ENCODE peak calls at places on chromosomes 16 and 17, in five cellular contexts. C is AG09309, U is choroid plexus epithelial cell, T is fibroblast of mammary gland, W is aorta. S is an unnamed sample.

GRCh38 chr16:73149329-73149728 is 101.4 kb upstream of the ZFHX3 start:
- DNase-seq in C (no peak), U (no peak), T (no peak), W (no peak), S (no peak)

GRCh38 chr17:39002991-39003715 is 36.0 kb upstream of the FBXO47 start:
- DNase-seq in C (peak), U (peak), T (peak), W (peak), S (peak)

GRCh38 chr16:88366704-88367047 is 16.1 kb upstream of the ZNF469 start:
- DNase-seq in C (no peak), U (no peak), T (no peak), W (no peak), S (no peak)

GRCh38 chr17:68759343-68760140 is 158.4 kb upstream of the FAM20A start:
- DNase-seq in C (peak), U (peak), T (peak), W (peak), S (peak)

GRCh38 chr16:81366316-81366932 is 51.7 kb downstream of the GAN start:
- DNase-seq in C (peak), U (peak), T (peak), W (no peak), S (peak)

GRCh38 chr16:22388101-22388644 is 13.8 kb upstream of the CDR2 start:
- DNase-seq in C (no peak), U (peak), T (no peak), W (no peak), S (no peak)

GRCh38 chr16:1707193-1707790 is 1.3 kb downstream of the MAPK8IP3 start:
- DNase-seq in C (no peak), U (peak), T (no peak), W (no peak), S (peak)

GRCh38 chr17:68847711-68848110 is 107.5 kb downstream of the ABCA8 start:
- DNase-seq in C (no peak), U (no peak), T (no peak), W (no peak), S (no peak)

GRCh38 chr17:50199211-50199633 is 2.2 kb downstream of the COL1A1 start:
- DNase-seq in C (no peak), U (peak), T (no peak), W (peak), S (peak)

GRCh38 chr16:51666074-51666473 is 515.0 kb upstream of the SALL1 start:
- DNase-seq in C (no peak), U (no peak), T (no peak), W (no peak), S (no peak)

GRCh38 chr17:62880120-62880519 is 72.0 kb upstream of the MARCHF10 start:
- DNase-seq in C (no peak), U (no peak), T (no peak), W (no peak), S (no peak)

GRCh38 chr17:1241904-1242303 is 28.3 kb upstream of the BHLHA9 start:
- DNase-seq in C (peak), U (peak), T (peak), W (no peak), S (peak)

GRCh38 chr17:67855504-67856324 is 30.4 kb downstream of the BPTF start:
- DNase-seq in C (no peak), U (no peak), T (no peak), W (no peak), S (no peak)

GRCh38 chr16:54510619-54511018 is 224.0 kb upstream of the IRX3 start:
- DNase-seq in C (no peak), U (peak), T (no peak), W (no peak), S (no peak)

GRCh38 chr17:57989011-57989345 is 924 bp upstream of the VEZF1 start:
- DNase-seq in C (no peak), U (peak), T (peak), W (no peak), S (peak)

GRCh38 chr16:67872131-67872630 is 671 bp upstream of the EDC4 start:
- DNase-seq in C (no peak), U (no peak), T (no peak), W (no peak), S (peak)

GRCh38 chr17:69820881-69821473 is 254.0 kb upstream of the KCNJ16 start:
- DNase-seq in C (no peak), U (no peak), T (no peak), W (no peak), S (no peak)

GRCh38 chr17:78138204-78139060 is 7.8 kb upstream of the C17orf99 start:
- DNase-seq in C (no peak), U (no peak), T (no peak), W (no peak), S (peak)

GRCh38 chr17:72510454-72511016 is 389.7 kb downstream of the SOX9 start:
- DNase-seq in C (no peak), U (peak), T (no peak), W (no peak), S (no peak)

GRCh38 chr16:78684040-78684611 is 584.7 kb downstream of the WWOX start:
- DNase-seq in C (no peak), U (peak), T (peak), W (peak), S (peak)

GRCh38 chr17:34009946-34010345 is 245.1 kb upstream of the CCL2 start:
- DNase-seq in C (no peak), U (no peak), T (no peak), W (no peak), S (no peak)

GRCh38 chr17:48745381-48746275 is 17.1 kb upstream of the HOXB13 start:
- DNase-seq in C (no peak), U (no peak), T (no peak), W (no peak), S (peak)

GRCh38 chr16:20906871-20907255 is 6.3 kb downstream of the LYRM1 start:
- DNase-seq in C (no peak), U (no peak), T (no peak), W (no peak), S (no peak)
- H3K4me3 ChIP-seq in C (no peak), U (no peak), T (no peak), W (no peak), S (peak)

GRCh38 chr17:81959362-81960129 is 1.4 kb downstream of the NOTUM start:
- DNase-seq in C (no peak), U (peak), T (no peak), W (peak), S (peak)

GRCh38 chr17:81961554-81962498 is 839 bp upstream of the NOTUM start:
- DNase-seq in C (no peak), U (no peak), T (no peak), W (no peak), S (peak)

GRCh38 chr17:81958633-81959342 is 2.2 kb downstream of the NOTUM start:
- DNase-seq in C (no peak), U (no peak), T (no peak), W (no peak), S (peak)

GRCh38 chr17:81961087-81961514 is at the start of gene NOTUM:
- DNase-seq in C (no peak), U (peak), T (no peak), W (no peak), S (peak)

GRCh38 chr17:81960130-81960958 is 643 bp downstream of the NOTUM start:
- DNase-seq in C (no peak), U (no peak), T (no peak), W (no peak), S (peak)
- H3K4me3 ChIP-seq in C (no peak), U (no peak), T (no peak), W (no peak), S (peak)

DNA sequence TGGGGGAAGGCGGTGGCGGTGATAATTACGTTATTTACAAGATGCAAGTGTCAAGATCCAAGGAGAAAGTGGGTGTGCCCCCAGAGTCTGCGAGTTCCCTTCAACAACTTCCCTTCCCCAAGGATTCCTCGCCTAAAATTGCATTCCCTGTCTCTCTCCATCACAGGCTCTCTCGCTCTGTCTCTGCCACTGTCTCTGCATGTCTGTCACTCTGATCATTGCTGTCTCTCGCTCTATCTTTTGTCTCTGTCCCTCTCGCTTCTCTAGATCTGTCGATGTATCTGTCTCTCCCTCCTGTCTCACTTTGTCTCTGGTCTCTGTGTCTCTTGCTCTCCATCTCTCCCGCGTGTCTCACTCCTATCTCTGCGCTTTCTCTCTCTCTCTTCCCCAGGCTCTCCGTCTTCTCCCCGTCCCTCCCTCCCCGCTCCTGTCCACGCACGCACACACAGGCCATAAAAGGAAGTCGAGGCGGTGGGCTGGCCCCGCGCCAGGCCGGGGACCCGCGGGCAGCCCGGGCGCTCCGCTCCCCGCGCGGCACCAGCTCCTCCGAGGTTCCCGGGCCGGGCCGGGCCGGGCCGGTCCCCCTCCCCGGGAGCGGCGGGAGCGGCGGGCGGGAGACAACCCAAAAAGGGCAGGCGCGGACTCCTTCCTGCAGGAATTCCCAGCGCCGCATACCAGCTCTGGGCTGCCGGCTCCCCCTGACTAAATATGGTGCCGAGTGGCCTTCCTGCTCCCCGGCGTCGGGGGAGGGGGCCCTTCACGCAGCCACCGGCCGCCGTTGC is 1.1 kb upstream of the MYH11 start:
- DNase-seq in C (no peak), U (peak), T (no peak), W (peak), S (peak)
- H3K4me3 ChIP-seq in C (peak), U (peak), T (peak), W (peak), S (peak)

DNA sequence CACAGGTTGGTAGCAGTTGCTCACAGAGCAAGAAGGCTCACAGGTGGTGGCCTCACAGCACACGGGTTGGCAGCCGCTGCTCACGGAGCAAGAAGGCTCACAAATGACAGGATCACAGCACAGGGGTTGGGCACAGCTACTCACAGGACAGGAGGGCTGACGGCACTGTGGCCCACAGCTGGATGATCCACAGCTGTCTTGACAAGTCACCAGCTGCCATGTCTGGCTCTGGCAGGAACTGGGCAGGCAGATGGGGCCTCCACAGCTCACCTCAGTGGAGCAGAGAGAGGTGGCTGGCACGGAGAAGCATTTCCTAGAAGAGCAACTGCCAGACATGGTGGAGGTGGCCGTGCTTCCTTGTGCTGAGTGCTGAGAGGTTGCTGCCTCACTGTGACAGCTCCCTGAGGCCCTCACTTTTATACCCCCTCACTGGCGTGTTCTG is at the start of gene KRTAP16-1:
- DNase-seq in C (no peak), U (no peak), T (no peak), W (no peak), S (no peak)
- H3K4me3 ChIP-seq in C (no peak), U (no peak), T (no peak), W (no peak), S (peak)

GRCh38 chr17:8799851-8800212 is 667 bp upstream of the MFSD6L start:
- DNase-seq in C (no peak), U (no peak), T (no peak), W (no peak), S (no peak)

GRCh38 chr17:8800656-8801055 is 1.5 kb upstream of the MFSD6L start:
- DNase-seq in C (no peak), U (no peak), T (no peak), W (no peak), S (no peak)

GRCh38 chr17:8797621-8798175 is 1.5 kb downstream of the MFSD6L start:
- DNase-seq in C (no peak), U (no peak), T (no peak), W (no peak), S (no peak)

GRCh38 chr17:8799001-8799850 is at the start of gene MFSD6L:
- DNase-seq in C (no peak), U (peak), T (no peak), W (no peak), S (no peak)

DNA sequence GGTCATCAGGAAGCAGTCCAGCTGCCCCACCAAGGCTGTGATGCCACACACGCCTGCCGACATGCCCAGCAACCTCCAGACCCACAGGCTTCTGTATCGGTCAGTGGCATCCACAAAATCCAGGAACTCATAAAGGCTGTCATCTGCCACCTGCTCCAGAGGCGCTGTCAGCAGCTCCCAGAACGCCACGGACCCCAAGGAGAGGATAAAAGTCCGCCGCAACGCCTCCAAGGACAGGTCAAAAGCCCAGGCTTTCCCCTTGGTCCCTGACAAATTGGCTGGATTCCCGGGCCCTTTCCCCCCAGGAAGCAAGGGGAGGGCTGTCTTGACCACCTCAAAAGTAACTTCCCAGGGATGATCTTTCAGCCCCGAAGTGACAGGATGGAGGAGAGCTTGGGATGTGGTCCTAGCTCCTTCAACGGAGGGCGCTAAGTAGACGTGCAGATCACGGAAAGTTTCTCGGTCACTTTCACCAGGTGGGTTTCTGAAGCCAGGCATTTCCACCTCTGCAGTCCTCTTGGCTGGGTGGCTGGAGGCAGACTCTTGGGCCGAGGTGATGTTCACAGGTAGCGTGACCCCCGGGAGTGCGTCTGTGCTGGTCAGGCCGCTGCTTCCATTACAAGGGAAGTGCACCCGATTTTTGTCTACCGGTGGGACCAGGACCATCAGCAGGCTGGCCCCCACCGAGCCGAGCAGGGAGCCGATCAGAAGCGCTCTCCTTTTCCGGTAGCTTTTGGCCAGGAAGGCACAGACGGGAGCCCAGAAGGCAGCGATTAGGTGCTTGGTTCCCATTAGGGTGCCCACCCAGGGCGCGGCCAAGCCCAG is 777 bp downstream of the MFSD6L start:
- DNase-seq in C (no peak), U (no peak), T (no peak), W (no peak), S (no peak)
- H3K4me3 ChIP-seq in C (no peak), U (no peak), T (no peak), W (no peak), S (no peak)

DNA sequence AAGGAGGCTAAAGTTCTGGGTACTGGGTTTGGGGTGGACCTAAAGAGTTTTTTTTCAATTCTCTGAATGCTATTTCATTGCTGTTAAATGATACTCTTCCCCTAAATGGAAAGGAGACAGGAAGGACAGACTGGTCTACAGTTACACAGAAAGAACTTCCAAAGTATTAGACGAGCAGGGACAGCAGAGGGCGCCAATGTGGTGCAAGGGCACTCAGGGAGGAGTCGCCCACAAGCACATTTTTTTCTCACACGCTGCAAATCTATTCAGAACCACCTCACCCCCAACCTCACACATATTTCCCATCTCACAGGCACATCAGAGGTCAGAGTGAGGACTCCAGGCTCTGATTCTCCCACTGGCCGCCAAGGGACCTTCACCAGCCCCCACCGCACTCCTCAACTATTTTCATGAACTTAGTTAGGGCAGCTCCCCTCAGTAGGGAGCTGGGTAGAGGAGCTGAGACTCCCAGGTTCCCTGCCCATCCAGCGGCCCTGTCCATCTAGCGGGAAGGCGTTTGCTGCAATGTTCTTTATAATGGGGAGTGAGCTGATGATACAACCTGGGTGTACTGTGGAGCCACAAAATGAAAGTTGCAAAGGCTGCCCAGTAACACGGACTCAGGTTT is 6.8 kb upstream of the CA4 start:
- DNase-seq in C (peak), U (peak), T (peak), W (peak), S (peak)
- H3K4me3 ChIP-seq in C (no peak), U (no peak), T (no peak), W (no peak), S (peak)

GRCh38 chr16:85615852-85616607 is 2.9 kb downstream of the GSE1 start:
- DNase-seq in C (no peak), U (peak), T (peak), W (peak), S (peak)
- H3K4me3 ChIP-seq in C (no peak), U (no peak), T (no peak), W (no peak), S (no peak)

GRCh38 chr16:31071861-31072260 is 2.2 kb downstream of the ZNF668 start:
- DNase-seq in C (peak), U (peak), T (peak), W (no peak), S (peak)
- H3K4me3 ChIP-seq in C (peak), U (peak), T (peak), W (no peak), S (peak)

GRCh38 chr17:29929006-29929543 is 953 bp downstream of the SSH2 start:
- DNase-seq in C (no peak), U (peak), T (peak), W (no peak), S (no peak)

GRCh38 chr17:29930399-29931010 is 477 bp upstream of the SSH2 start:
- DNase-seq in C (no peak), U (peak), T (peak), W (no peak), S (no peak)

GRCh38 chr17:29929544-29930398 is at the start of gene SSH2:
- DNase-seq in C (no peak), U (peak), T (peak), W (peak), S (peak)

GRCh38 chr17:29933379-29933778 is 3.4 kb upstream of the SSH2 start:
- DNase-seq in C (no peak), U (peak), T (peak), W (no peak), S (no peak)

DNA sequence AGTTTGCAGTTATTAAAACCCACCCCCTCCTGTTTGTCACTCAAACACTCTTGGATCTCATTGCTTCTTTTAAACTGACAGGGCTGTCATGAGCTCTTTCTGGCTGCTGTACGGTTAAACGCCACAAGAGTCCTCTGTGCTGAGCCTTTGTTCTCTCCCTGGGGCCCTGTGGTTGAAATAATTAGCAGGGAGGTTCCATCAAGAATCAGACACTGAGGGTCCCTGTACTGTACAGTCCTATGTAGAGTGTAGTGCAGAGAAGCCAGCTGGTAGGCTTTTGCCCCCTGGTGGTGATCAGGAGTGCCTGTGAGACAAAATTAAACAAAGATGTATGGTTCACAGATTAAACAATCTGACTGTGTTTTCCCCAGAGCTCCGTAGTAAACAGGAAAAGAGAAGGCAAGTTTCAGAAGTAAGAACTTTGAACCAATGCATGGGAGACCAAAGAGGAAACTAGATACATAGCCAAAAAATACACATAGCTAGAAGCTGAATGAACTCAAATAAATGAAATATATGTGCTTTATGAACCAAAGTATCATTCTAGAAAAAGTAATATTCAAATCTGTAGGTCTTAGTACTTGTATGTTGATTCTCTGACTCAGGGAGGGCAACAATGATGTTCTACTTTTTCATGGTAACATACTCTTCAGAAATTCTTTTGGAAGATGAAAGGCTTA is 1.4 kb upstream of the SSH2 start:
- DNase-seq in C (peak), U (peak), T (peak), W (peak), S (peak)
- H3K4me3 ChIP-seq in C (no peak), U (peak), T (no peak), W (peak), S (peak)

GRCh38 chr16:3076577-3076976 is 11.1 kb downstream of the IL32 start:
- DNase-seq in C (no peak), U (no peak), T (no peak), W (no peak), S (no peak)
- H3K4me3 ChIP-seq in C (no peak), U (no peak), T (no peak), W (no peak), S (no peak)